ENCODE peak calls at places on chromosomes 3 and 15, in eight cellular contexts. R is psoas muscle, C is MCF 10A, T is suprapubic skin, N is cardiac muscle cell, B is breast epithelium, Z is body of pancreas, X is progenitor cell of endocrine pancreas. W is an unnamed sample.

GRCh38 chr3:111668912-111669488 is 73.9 kb upstream of the ZBED2 start:
- DNase-seq in T (no peak), X (no peak), Z (no peak), B (no peak), C (peak; percentile 61), N (peak; percentile 61), R (no peak), W (no peak)

GRCh38 chr15:47820780-47821319 is 103.5 kb downstream of the SEMA6D start:
- DNase-seq in B (no peak), C (peak; percentile 87), N (no peak), R (no peak), Z (no peak), X (no peak), T (no peak), W (no peak)

GRCh38 chr3:15324335-15324734 is 8.1 kb downstream of the SH3BP5 start:
- DNase-seq in C (no peak), B (no peak), Z (peak; percentile 75), T (peak; percentile 75), N (no peak), X (no peak), R (peak; percentile 41), W (no peak)

GRCh38 chr3:59535791-59536221 is 486.0 kb upstream of the CFAP20DC start:
- DNase-seq in R (no peak), Z (no peak), N (no peak), C (no peak), B (no peak), X (no peak), T (no peak), W (no peak)

GRCh38 chr3:22887664-22888291 is 315.3 kb upstream of the UBE2E2 start:
- DNase-seq in X (no peak), T (no peak), C (peak; percentile 56), R (no peak), Z (no peak), B (no peak), N (peak; percentile 60), W (peak; percentile 26)

GRCh38 chr3:154904328-154904727 is 175.8 kb upstream of the MME start:
- DNase-seq in B (no peak), N (peak; percentile 22), T (no peak), C (peak; percentile 50), R (no peak), Z (no peak), X (no peak), W (no peak)

GRCh38 chr3:88985491-88985890 is 121.9 kb upstream of the EPHA3 start:
- DNase-seq in R (no peak), X (no peak), N (no peak), C (no peak), T (no peak), Z (no peak), B (no peak), W (no peak)

GRCh38 chr15:41544650-41545015 is 576 bp upstream of the RPAP1 start:
- DNase-seq in T (peak; percentile 94), X (no peak), C (peak; percentile 14), N (no peak), R (peak; percentile 56), B (peak; percentile 83), Z (peak; percentile 39), W (no peak)

GRCh38 chr3:132006605-132007204 is 28.1 kb downstream of the CPNE4 start:
- DNase-seq in C (peak; percentile 71), N (peak; percentile 52), T (no peak), R (no peak), B (no peak), X (no peak), Z (peak; percentile 40), W (peak; percentile 62)

GRCh38 chr3:179018808-179019207 is 52.8 kb downstream of the ZMAT3 start:
- DNase-seq in Z (no peak), T (no peak), R (no peak), X (no peak), B (no peak), N (no peak), C (no peak), W (no peak)

GRCh38 chr3:127710473-127710941 is 37.8 kb downstream of the ABTB1 start:
- DNase-seq in B (no peak), Z (no peak), T (peak; percentile 53), R (no peak), N (no peak), C (peak; percentile 53), X (no peak), W (no peak)

GRCh38 chr3:132730891-132731580 is 8.8 kb upstream of the NPHP3 start:
- DNase-seq in X (no peak), C (peak; percentile 60), Z (no peak), R (no peak), T (no peak), B (no peak), N (peak; percentile 58), W (peak; percentile 33)

GRCh38 chr15:60511351-60512157 is 32.6 kb upstream of the ICE2 start:
- DNase-seq in N (no peak), X (no peak), Z (no peak), B (no peak), C (no peak), R (no peak), T (no peak), W (no peak)

GRCh38 chr15:60508442-60508841 is 29.5 kb upstream of the ICE2 start:
- DNase-seq in C (no peak), R (no peak), X (no peak), T (no peak), Z (no peak), N (no peak), B (no peak), W (no peak)

GRCh38 chr15:60507596-60508424 is 28.9 kb upstream of the ICE2 start:
- DNase-seq in B (peak; percentile 39), X (peak; percentile 27), C (peak; percentile 76), R (no peak), N (peak; percentile 52), Z (peak; percentile 64), T (no peak), W (peak; percentile 40)

GRCh38 chr15:60509470-60509869 is 30.5 kb upstream of the ICE2 start:
- DNase-seq in Z (no peak), R (no peak), B (no peak), C (no peak), T (no peak), N (no peak), X (no peak), W (no peak)

DNA sequence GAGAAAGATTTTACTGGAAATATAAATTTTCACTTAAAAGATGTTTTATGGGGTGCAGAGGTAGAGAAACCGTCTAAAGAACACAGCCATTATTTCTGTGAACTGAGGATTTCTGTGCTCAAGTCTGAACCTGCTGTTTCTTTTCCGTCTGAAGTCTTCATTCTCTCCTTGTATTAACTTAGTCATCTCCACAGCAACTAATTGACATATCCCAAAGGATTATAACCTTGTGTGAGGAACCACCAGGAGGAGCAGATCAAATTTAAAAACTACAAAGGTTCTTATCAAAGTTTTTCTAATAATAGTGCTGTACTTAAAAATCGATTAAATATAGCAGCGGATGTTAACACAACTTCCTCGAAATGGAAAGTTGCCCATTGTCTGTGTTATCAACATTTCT is 31.1 kb upstream of the ICE2 start:
- DNase-seq in Z (no peak), B (no peak), X (no peak), R (no peak), C (no peak), T (no peak), N (no peak), W (no peak)
- TF ChIP-seq CTCF in Z (no peak), B (no peak), X (no peak), R (no peak), C (no peak), T (no peak), N (no peak), W (no peak)

GRCh38 chr3:136305879-136306278 is 55.7 kb downstream of the PCCB start:
- DNase-seq in N (no peak), Z (no peak), T (no peak), R (no peak), X (no peak), B (no peak), C (peak; percentile 63), W (no peak)
- TF ChIP-seq CTCF in N (peak; percentile 51), Z (no peak), T (no peak), R (no peak), X (peak; percentile 11), B (no peak), C (peak; percentile 39), W (no peak)

GRCh38 chr3:175422744-175423143 is 563.6 kb downstream of the NAALADL2 start:
- DNase-seq in R (no peak), Z (no peak), X (no peak), N (no peak), T (no peak), B (no peak), C (no peak), W (no peak)
- TF ChIP-seq CTCF in R (no peak), Z (no peak), X (no peak), N (no peak), T (no peak), B (no peak), C (no peak), W (no peak)

GRCh38 chr3:124767691-124768090 is 37.4 kb downstream of the UMPS start:
- DNase-seq in T (no peak), R (no peak), Z (no peak), B (no peak), X (no peak), C (no peak), N (no peak), W (no peak)

GRCh38 chr3:124769462-124769861 is 39.2 kb downstream of the UMPS start:
- DNase-seq in C (no peak), X (no peak), Z (no peak), R (no peak), B (no peak), N (no peak), T (no peak), W (no peak)

GRCh38 chr3:124767259-124767658 is 37.0 kb downstream of the UMPS start:
- DNase-seq in N (no peak), X (no peak), C (no peak), T (no peak), Z (no peak), B (no peak), R (no peak), W (no peak)

GRCh38 chr3:124770341-124771082 is 40.3 kb downstream of the UMPS start:
- DNase-seq in R (peak; percentile 49), N (peak; percentile 91), T (no peak), B (no peak), C (no peak), X (no peak), Z (no peak), W (no peak)

DNA sequence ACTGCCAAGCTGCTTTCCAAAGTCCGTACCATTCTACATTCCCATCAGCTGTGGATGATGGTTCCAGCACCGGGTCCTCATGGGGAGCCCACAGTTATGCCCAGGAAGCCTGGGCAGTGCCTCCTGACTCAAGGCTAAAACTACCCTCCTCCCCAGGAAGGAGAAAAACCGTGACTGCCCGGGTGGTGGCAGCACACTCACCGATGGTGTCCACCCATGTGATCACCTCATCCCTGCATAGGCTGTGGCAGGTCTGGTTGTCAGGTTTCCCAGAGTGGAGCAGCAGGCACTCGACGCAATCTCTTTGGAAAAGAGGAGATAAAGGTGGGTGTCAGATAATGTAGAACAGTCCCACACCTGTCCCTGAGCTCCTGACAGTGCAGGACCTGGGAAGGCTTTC is 38.6 kb downstream of the UMPS start:
- DNase-seq in R (no peak), N (peak; percentile 68), B (no peak), Z (peak; percentile 22), X (no peak), T (no peak), C (peak; percentile 56), W (peak; percentile 42)
- TF ChIP-seq CTCF in R (peak; percentile 32), N (peak; percentile 33), B (no peak), Z (peak; percentile 32), X (peak; percentile 28), T (no peak), C (peak; percentile 43), W (no peak)